ENCODE peak calls at places on chromosomes 6 and 20, in four cellular contexts. H is NCI-H524, K is HCEC 1CT, S is COR-L47. B is an unnamed sample.

GRCh38 chr6:133245033-133245903 is 4.1 kb downstream of the EYA4 start:
- DNase-seq in H (no peak), K (peak; percentile 30), S (no peak), B (no peak)

GRCh38 chr6:10099086-10099499 is 315.8 kb downstream of the TFAP2A start:
- DNase-seq in H (peak; percentile 69), K (no peak), S (no peak), B (no peak)

GRCh38 chr6:113428702-113429101 is 428.4 kb upstream of the MARCKS start:
- DNase-seq in H (no peak), K (no peak), S (no peak), B (no peak)

GRCh38 chr6:168061269-168062210 is 17.5 kb downstream of the FRMD1 start:
- DNase-seq in H (no peak), K (no peak), S (peak; percentile 77), B (no peak)

GRCh38 chr6:69542494-69542893 is 254.3 kb downstream of the LMBRD1 start:
- DNase-seq in H (no peak), K (no peak), S (no peak), B (no peak)

GRCh38 chr20:51500311-51500710 is 42.2 kb downstream of the NFATC2 start:
- DNase-seq in H (no peak), K (no peak), S (no peak), B (no peak)

GRCh38 chr6:138454976-138455706 is 44.2 kb downstream of the NHSL1 start:
- DNase-seq in H (no peak), K (peak; percentile 22), S (peak; percentile 38), B (no peak)

GRCh38 chr6:97306946-97307345 is 23.9 kb upstream of the MMS22L start:
- DNase-seq in H (no peak), K (no peak), S (no peak), B (no peak)

GRCh38 chr6:12289655-12290489 is at the start of gene EDN1:
- DNase-seq in H (peak; percentile 81), K (peak; percentile 89), S (peak; percentile 45), B (peak; percentile 59)

GRCh38 chr6:6629416-6629815 is 40.9 kb downstream of the LY86 start:
- DNase-seq in H (no peak), K (no peak), S (no peak), B (peak; percentile 3)

GRCh38 chr6:168469198-168469943 is 28.4 kb downstream of the SMOC2 start:
- DNase-seq in H (no peak), K (no peak), S (no peak), B (no peak)

GRCh38 chr20:37235065-37235464 is 26.5 kb downstream of the GHRH start:
- DNase-seq in H (peak; percentile 20), K (no peak), S (no peak), B (no peak)

GRCh38 chr6:3523288-3523670 is 66.4 kb upstream of the SLC22A23 start:
- DNase-seq in H (no peak), K (no peak), S (no peak), B (no peak)

GRCh38 chr6:25173951-25174474 is 105.2 kb upstream of the CARMIL1 start:
- DNase-seq in H (peak; percentile 32), K (peak; percentile 98), S (no peak), B (peak; percentile 85)

GRCh38 chr6:134422426-134423231 is 104.7 kb upstream of the SGK1 start:
- DNase-seq in H (no peak), K (peak; percentile 98), S (no peak), B (peak; percentile 99)

GRCh38 chr6:154661751-154662150 is 71.5 kb upstream of the SCAF8 start:
- DNase-seq in H (no peak), K (no peak), S (no peak), B (no peak)

GRCh38 chr6:113763311-113763766 is 93.8 kb upstream of the MARCKS start:
- DNase-seq in H (peak; percentile 30), K (no peak), S (no peak), B (no peak)

GRCh38 chr6:167495506-167496391 is 170.9 kb downstream of the TTLL2 start:
- DNase-seq in H (peak; percentile 87), K (no peak), S (no peak), B (no peak)

GRCh38 chr6:18323935-18324707 is 59.8 kb upstream of the DEK start:
- DNase-seq in H (peak; percentile 68), K (peak; percentile 64), S (peak; percentile 69), B (no peak)

GRCh38 chr6:56713285-56713684 is 70.6 kb upstream of the DST start:
- DNase-seq in H (peak; percentile 39), K (peak; percentile 84), S (no peak), B (peak; percentile 65)

GRCh38 chr20:38298768-38299288 is 5.1 kb upstream of the BPI start:
- DNase-seq in H (no peak), K (no peak), S (no peak), B (no peak)

GRCh38 chr20:20003088-20003954 is 13.8 kb upstream of the NAA20 start:
- DNase-seq in H (no peak), K (no peak), S (no peak), B (no peak)

B was measured in GM04503.